ENCODE peak calls at places on chromosomes 3 and 15, in ten cellular contexts. Y is NCI-H510A treated with DMSO at 0.1 percent for 48 hours; V is psoas muscle; E is Calu3; H is H54; U is naive thymus-derived CD8-positive, alpha-beta T cell; A is HS-27A; X is HTR-8/SVneo; G is cardiac fibroblast; T is NCI-H1105 treated with DMSO at 0.1 percent for 48 hours. B is an unnamed sample.

GRCh38 chr3:179653777-179654117 is 907 bp downstream of the USP13 start:
- DNase-seq in T (no peak), Y (no peak), U (no peak), X (no peak), A (peak), E (no peak), H (no peak), V (no peak), G (no peak), B (peak)

GRCh38 chr3:149363053-149363452 is 14.4 kb downstream of the TM4SF1 start:
- DNase-seq in Y (no peak), T (no peak), U (no peak), X (no peak), A (no peak), G (no peak), V (no peak), H (no peak), E (no peak), B (no peak)

GRCh38 chr3:148379763-148380162 is 317.9 kb upstream of the AGTR1 start:
- DNase-seq in Y (peak), X (peak), T (peak), V (no peak), U (no peak), G (peak), H (no peak), E (peak), A (peak), B (peak)

GRCh38 chr3:187165144-187165543 is 25.8 kb upstream of the RPL39L start:
- DNase-seq in U (peak), A (no peak), T (peak), H (no peak), E (peak), X (peak), G (peak), V (no peak), Y (peak), B (peak)

GRCh38 chr15:39466428-39466827 is 114.5 kb upstream of the THBS1 start:
- DNase-seq in Y (no peak), V (peak), X (no peak), U (no peak), H (no peak), T (no peak), A (no peak), G (no peak), E (no peak), B (no peak)

GRCh38 chr3:35524851-35525250 is 114.5 kb upstream of the ARPP21 start:
- DNase-seq in H (no peak), Y (no peak), A (no peak), T (no peak), G (no peak), V (no peak), E (no peak), U (no peak), X (no peak), B (no peak)

GRCh38 chr3:53195602-53196574 is 34.9 kb downstream of the PRKCD start:
- DNase-seq in V (peak), G (peak), A (no peak), H (no peak), U (peak), X (peak), T (no peak), E (peak), Y (no peak), B (peak)

GRCh38 chr3:60542981-60543380 is 708.3 kb downstream of the FHIT start:
- DNase-seq in G (no peak), Y (no peak), U (no peak), V (no peak), H (no peak), T (no peak), X (no peak), E (no peak), A (no peak), B (no peak)

GRCh38 chr15:48242531-48242930 is 36.4 kb downstream of the SLC12A1 start:
- DNase-seq in X (no peak), A (no peak), V (no peak), G (no peak), H (no peak), Y (no peak), T (no peak), E (no peak), U (no peak), B (no peak)

GRCh38 chr15:82715003-82715402 is 5.3 kb upstream of the AP3B2 start:
- DNase-seq in Y (no peak), H (no peak), U (no peak), G (no peak), T (no peak), X (no peak), A (no peak), V (no peak), E (no peak), B (no peak)

GRCh38 chr3:27289769-27290413 is 79.3 kb downstream of the NEK10 start:
- DNase-seq in T (no peak), G (peak), Y (no peak), U (no peak), H (no peak), X (no peak), A (no peak), E (no peak), V (no peak), B (no peak)

GRCh38 chr15:67444100-67444499 is 76.8 kb upstream of the C15orf61 start:
- DNase-seq in E (no peak), X (no peak), V (no peak), T (no peak), Y (no peak), A (no peak), G (no peak), H (no peak), U (no peak), B (no peak)

GRCh38 chr15:84937144-84937543 is 44.5 kb upstream of the PDE8A start:
- DNase-seq in V (no peak), G (no peak), A (no peak), U (no peak), E (no peak), Y (no peak), T (no peak), X (no peak), H (no peak), B (no peak)

GRCh38 chr3:196144383-196145105 is 62.7 kb upstream of the TFRC start:
- DNase-seq in H (peak), V (no peak), T (no peak), E (no peak), X (no peak), A (no peak), U (peak), Y (no peak), G (peak), B (no peak)

GRCh38 chr3:136532766-136533165 is 219.4 kb downstream of the STAG1 start:
- DNase-seq in Y (no peak), X (no peak), U (no peak), E (no peak), A (no peak), T (no peak), V (no peak), G (no peak), H (no peak), B (no peak)

GRCh38 chr3:127536818-127537810 is 53.4 kb downstream of the TPRA1 start:
- DNase-seq in G (no peak), E (no peak), A (no peak), T (peak), Y (peak), H (no peak), U (no peak), V (no peak), X (no peak), B (no peak)

GRCh38 chr15:58873267-58873666 is 60.2 kb downstream of the SLTM start:
- DNase-seq in A (no peak), Y (no peak), T (no peak), G (peak), U (no peak), V (no peak), E (no peak), X (no peak), H (no peak), B (no peak)

GRCh38 chr3:128931046-128931445 is 51.6 kb downstream of the ACAD9 start:
- DNase-seq in A (no peak), E (no peak), T (no peak), X (no peak), G (no peak), V (no peak), U (no peak), Y (no peak), H (no peak), B (no peak)

GRCh38 chr15:48426941-48427340 is 95.7 kb downstream of the DUT start:
- DNase-seq in T (no peak), E (no peak), A (no peak), Y (no peak), V (no peak), X (no peak), U (no peak), H (no peak), G (no peak), B (no peak)

GRCh38 chr15:89335289-89336041 is 841 bp upstream of the POLG start:
- DNase-seq in Y (peak), U (no peak), X (no peak), H (peak), E (no peak), V (no peak), A (no peak), T (peak), G (no peak), B (peak)

GRCh38 chr3:176041812-176042211 is 1155.5 kb downstream of the TBL1XR1 start:
- DNase-seq in V (no peak), E (no peak), H (no peak), X (no peak), U (no peak), A (peak), T (no peak), G (peak), Y (no peak), B (no peak)

GRCh38 chr3:190673157-190673556 is 159.3 kb downstream of the IL1RAP start:
- DNase-seq in U (no peak), V (no peak), A (no peak), H (no peak), E (no peak), Y (no peak), G (peak), T (no peak), X (no peak), B (no peak)

GRCh38 chr3:58497074-58497473 is 5.2 kb downstream of the KCTD6 start:
- DNase-seq in T (no peak), U (no peak), X (no peak), Y (no peak), A (no peak), V (no peak), H (no peak), E (no peak), G (peak), B (no peak)

GRCh38 chr3:160612386-160613115 is 47.2 kb upstream of the KPNA4 start:
- DNase-seq in X (no peak), V (no peak), G (no peak), H (no peak), T (no peak), E (no peak), U (no peak), Y (no peak), A (no peak), B (no peak)

GRCh38 chr15:55277116-55277564 is 12.5 kb downstream of the RAB27A start:
- DNase-seq in Y (no peak), V (no peak), G (no peak), H (no peak), U (peak), E (no peak), T (no peak), A (no peak), X (no peak), B (no peak)

GRCh38 chr3:152617609-152618008 is 217.3 kb upstream of the P2RY1 start:
- DNase-seq in X (no peak), V (no peak), U (no peak), Y (no peak), E (no peak), A (no peak), G (no peak), T (no peak), H (no peak), B (no peak)

GRCh38 chr15:90571063-90571541 is 41.4 kb downstream of the CRTC3 start:
- DNase-seq in X (no peak), U (no peak), V (peak), Y (no peak), T (no peak), A (no peak), G (no peak), H (peak), E (no peak), B (no peak)

GRCh38 chr15:66721954-66722353 is 19.9 kb downstream of the SMAD6 start:
- DNase-seq in Y (no peak), T (no peak), H (no peak), V (no peak), A (no peak), X (no peak), E (no peak), U (no peak), G (no peak), B (no peak)

GRCh38 chr3:11637901-11638668 is 5.6 kb downstream of the VGLL4 start:
- DNase-seq in A (no peak), Y (no peak), H (no peak), G (peak), T (no peak), V (no peak), X (no peak), E (no peak), U (no peak), B (no peak)

GRCh38 chr15:44537728-44538240 is 837 bp downstream of the EIF3J start:
- DNase-seq in H (no peak), A (no peak), G (no peak), X (peak), Y (no peak), T (no peak), V (no peak), E (no peak), U (peak), B (no peak)

GRCh38 chr3:42236611-42237010 is 29.4 kb downstream of the CCK start:
- DNase-seq in X (no peak), T (no peak), H (no peak), U (no peak), A (no peak), V (no peak), G (no peak), Y (no peak), E (no peak), B (no peak)